ENCODE peak calls at places on chromosomes 5 and 9, in ten cellular contexts. One of them, this sample, is unnamed.
A peak's percentile ranks its signal among the peaks of the same experiment; 100 is the strongest.

GRCh38 chr5:74575741-74576538 is 64.6 kb downstream of the ENC1 start:
- DNase-seq in H54: peak; percentile 54
- DNase-seq in HT-29: peak; percentile 80
- DNase-seq in NCI-H1105 treated with DMSO at 0.1 percent for 48 hours: no peak
- DNase-seq in left lobe of liver: no peak
- DNase-seq in activated B cell treated with CpG ODN at 0.5 μM for 24 hours: no peak
- DNase-seq in NCI-H524: no peak
- DNase-seq in HFFc6: peak; percentile 86
- DNase-seq in H9: no peak
- DNase-seq in smooth muscle cell of the brain vasculature: no peak
- DNase-seq in this sample: no peak

GRCh38 chr5:80963966-80964481 is 3.9 kb downstream of the RASGRF2 start:
- DNase-seq in H54: no peak
- DNase-seq in HT-29: no peak
- DNase-seq in NCI-H1105 treated with DMSO at 0.1 percent for 48 hours: no peak
- DNase-seq in left lobe of liver: no peak
- DNase-seq in activated B cell treated with CpG ODN at 0.5 μM for 24 hours: no peak
- DNase-seq in NCI-H524: no peak
- DNase-seq in HFFc6: peak; percentile 46
- DNase-seq in H9: no peak
- DNase-seq in smooth muscle cell of the brain vasculature: no peak
- DNase-seq in this sample: no peak

GRCh38 chr5:77437194-77437593 is 54.9 kb downstream of the WDR41 start:
- DNase-seq in H54: no peak
- DNase-seq in HT-29: peak; percentile 7
- DNase-seq in NCI-H1105 treated with DMSO at 0.1 percent for 48 hours: peak; percentile 39
- DNase-seq in left lobe of liver: no peak
- DNase-seq in activated B cell treated with CpG ODN at 0.5 μM for 24 hours: no peak
- DNase-seq in NCI-H524: peak; percentile 33
- DNase-seq in HFFc6: no peak
- DNase-seq in H9: no peak
- DNase-seq in smooth muscle cell of the brain vasculature: no peak
- DNase-seq in this sample: no peak

GRCh38 chr9:73269430-73270101 is 117.9 kb downstream of the ANXA1 start:
- DNase-seq in H54: no peak
- DNase-seq in HT-29: peak; percentile 45
- DNase-seq in NCI-H1105 treated with DMSO at 0.1 percent for 48 hours: peak; percentile 23
- DNase-seq in left lobe of liver: no peak
- DNase-seq in activated B cell treated with CpG ODN at 0.5 μM for 24 hours: no peak
- DNase-seq in NCI-H524: peak; percentile 5
- DNase-seq in HFFc6: peak; percentile 17
- DNase-seq in H9: no peak
- DNase-seq in smooth muscle cell of the brain vasculature: no peak
- DNase-seq in this sample: no peak

GRCh38 chr5:127957183-127957582 is 126.4 kb upstream of the SLC12A2 start:
- DNase-seq in H54: peak; percentile 34
- DNase-seq in HT-29: peak; percentile 57
- DNase-seq in NCI-H1105 treated with DMSO at 0.1 percent for 48 hours: no peak
- DNase-seq in left lobe of liver: no peak
- DNase-seq in activated B cell treated with CpG ODN at 0.5 μM for 24 hours: no peak
- DNase-seq in NCI-H524: peak; percentile 94
- DNase-seq in HFFc6: peak; percentile 67
- DNase-seq in H9: no peak
- DNase-seq in smooth muscle cell of the brain vasculature: peak; percentile 74
- DNase-seq in this sample: no peak

GRCh38 chr9:134560654-134561053 is 80.9 kb upstream of the COL5A1 start:
- DNase-seq in H54: no peak
- DNase-seq in HT-29: no peak
- DNase-seq in NCI-H1105 treated with DMSO at 0.1 percent for 48 hours: no peak
- DNase-seq in left lobe of liver: peak; percentile 12
- DNase-seq in activated B cell treated with CpG ODN at 0.5 μM for 24 hours: no peak
- DNase-seq in NCI-H524: no peak
- DNase-seq in HFFc6: no peak
- DNase-seq in H9: no peak
- DNase-seq in smooth muscle cell of the brain vasculature: no peak
- DNase-seq in this sample: no peak

GRCh38 chr5:36392818-36393217 is 91.1 kb upstream of the RANBP3L start:
- DNase-seq in H54: no peak
- DNase-seq in HT-29: no peak
- DNase-seq in NCI-H1105 treated with DMSO at 0.1 percent for 48 hours: no peak
- DNase-seq in left lobe of liver: no peak
- DNase-seq in activated B cell treated with CpG ODN at 0.5 μM for 24 hours: no peak
- DNase-seq in NCI-H524: peak; percentile 17
- DNase-seq in HFFc6: peak; percentile 81
- DNase-seq in H9: no peak
- DNase-seq in smooth muscle cell of the brain vasculature: no peak
- DNase-seq in this sample: no peak

GRCh38 chr5:32074401-32074800 is 99.7 kb downstream of the GOLPH3 start:
- DNase-seq in H54: no peak
- DNase-seq in HT-29: peak; percentile 50
- DNase-seq in NCI-H1105 treated with DMSO at 0.1 percent for 48 hours: no peak
- DNase-seq in left lobe of liver: peak; percentile 43
- DNase-seq in activated B cell treated with CpG ODN at 0.5 μM for 24 hours: no peak
- DNase-seq in NCI-H524: peak; percentile 24
- DNase-seq in HFFc6: no peak
- DNase-seq in H9: no peak
- DNase-seq in smooth muscle cell of the brain vasculature: no peak
- DNase-seq in this sample: no peak

GRCh38 chr5:78560456-78560855 is 88.1 kb downstream of the LHFPL2 start:
- DNase-seq in H54: no peak
- DNase-seq in HT-29: no peak
- DNase-seq in NCI-H1105 treated with DMSO at 0.1 percent for 48 hours: no peak
- DNase-seq in left lobe of liver: no peak
- DNase-seq in activated B cell treated with CpG ODN at 0.5 μM for 24 hours: no peak
- DNase-seq in NCI-H524: no peak
- DNase-seq in HFFc6: no peak
- DNase-seq in H9: peak; percentile 3
- DNase-seq in smooth muscle cell of the brain vasculature: no peak
- DNase-seq in this sample: no peak

GRCh38 chr5:176151286-176151685 is 86.9 kb upstream of the SIMC1 start:
- DNase-seq in H54: no peak
- DNase-seq in HT-29: no peak
- DNase-seq in NCI-H1105 treated with DMSO at 0.1 percent for 48 hours: no peak
- DNase-seq in left lobe of liver: no peak
- DNase-seq in activated B cell treated with CpG ODN at 0.5 μM for 24 hours: no peak
- DNase-seq in NCI-H524: peak; percentile 64
- DNase-seq in HFFc6: peak; percentile 19
- DNase-seq in H9: no peak
- DNase-seq in smooth muscle cell of the brain vasculature: no peak
- DNase-seq in this sample: no peak

This sample was measured in heart left ventricle.